ENCODE peak calls at places on chromosomes 1 and 21, in five cellular contexts. O is ovary, L is colonic mucosa, B is WERI-Rb-1, P is gastrocnemius medialis. K is an unnamed sample.

GRCh38 chr1:169163059-169163458 is 56.6 kb downstream of the ATP1B1 start:
- DNase-seq in O (no peak), L (no peak), B (no peak), P (no peak), K (no peak)

GRCh38 chr1:165344736-165345135 is 11.8 kb downstream of the LMX1A start:
- DNase-seq in O (no peak), L (no peak), B (no peak), P (no peak), K (no peak)

GRCh38 chr1:149936076-149936991 is at the start of gene MTMR11:
- DNase-seq in O (no peak), L (peak), B (no peak), P (no peak), K (peak)

GRCh38 chr1:25566730-25567341 is 23.4 kb downstream of the LDLRAP1 start:
- DNase-seq in O (peak), L (no peak), B (peak), P (peak), K (peak)

GRCh38 chr1:109636201-109636952 is 16.7 kb downstream of the AMPD2 start:
- DNase-seq in O (peak), L (no peak), B (no peak), P (no peak), K (peak)

GRCh38 chr1:111372336-111372965 is 55.1 kb downstream of the OVGP1 start:
- DNase-seq in O (no peak), L (no peak), B (no peak), P (no peak), K (no peak)

GRCh38 chr1:227762231-227762911 is 27.1 kb downstream of the SNAP47 start:
- DNase-seq in O (peak), L (peak), B (peak), P (peak), K (peak)

GRCh38 chr1:30407030-30407861 is 316.1 kb downstream of the MATN1 start:
- DNase-seq in O (no peak), L (peak), B (no peak), P (no peak), K (no peak)

GRCh38 chr1:226215239-226215638 is 8.2 kb upstream of the MIXL1 start:
- DNase-seq in O (no peak), L (no peak), B (no peak), P (no peak), K (no peak)

GRCh38 chr21:40166291-40166843 is 299.1 kb downstream of the PCP4 start:
- DNase-seq in O (no peak), L (no peak), B (no peak), P (no peak), K (no peak)

GRCh38 chr1:211259596-211260126 is 495 bp downstream of the RCOR3 start:
- DNase-seq in O (peak), L (peak), B (peak), P (peak), K (peak)

GRCh38 chr1:56532359-56532696 is 47.0 kb downstream of the PLPP3 start:
- DNase-seq in O (no peak), L (no peak), B (no peak), P (no peak), K (no peak)

GRCh38 chr1:12251442-12251841 is 21.6 kb downstream of the VPS13D start:
- DNase-seq in O (no peak), L (no peak), B (no peak), P (no peak), K (no peak)

GRCh38 chr1:177239792-177240191 is 69.0 kb downstream of the BRINP2 start:
- DNase-seq in O (no peak), L (no peak), B (no peak), P (no peak), K (no peak)

GRCh38 chr1:150876111-150876434 is 326 bp downstream of the ARNT start:
- DNase-seq in O (no peak), L (no peak), B (no peak), P (no peak), K (peak)

GRCh38 chr1:205236526-205236925 is 8.8 kb downstream of the TMCC2 start:
- DNase-seq in O (no peak), L (no peak), B (no peak), P (no peak), K (no peak)

GRCh38 chr1:54989968-54990810 is 8.5 kb upstream of the BSND start:
- DNase-seq in O (no peak), L (no peak), B (no peak), P (no peak), K (no peak)

GRCh38 chr1:43747736-43748135 is 40.4 kb downstream of the ST3GAL3 start:
- DNase-seq in O (no peak), L (no peak), B (no peak), P (no peak), K (no peak)

GRCh38 chr1:153032677-153033308 is 1.8 kb downstream of the SPRR1B start:
- DNase-seq in O (no peak), L (no peak), B (peak), P (no peak), K (no peak)

GRCh38 chr1:17053071-17053684 is 654 bp downstream of the SDHB start:
- DNase-seq in O (no peak), L (no peak), B (no peak), P (no peak), K (no peak)

GRCh38 chr1:54624466-54625464 is 1.4 kb upstream of the FAM151A start:
- DNase-seq in O (no peak), L (no peak), B (no peak), P (no peak), K (no peak)

GRCh38 chr1:230426246-230427101 is at the start of gene PGBD5:
- DNase-seq in O (peak), L (peak), B (peak), P (peak), K (peak)
- H3K4me3 ChIP-seq in O (peak), L (peak), B (peak), P (peak), K (peak)

GRCh38 chr21:46317710-46318463 is 5.8 kb downstream of the C21orf58 start:
- DNase-seq in O (no peak), L (peak), B (no peak), P (no peak), K (no peak)
- H3K27ac ChIP-seq in O (no peak), L (no peak), B (no peak), P (no peak), K (no peak)

DNA sequence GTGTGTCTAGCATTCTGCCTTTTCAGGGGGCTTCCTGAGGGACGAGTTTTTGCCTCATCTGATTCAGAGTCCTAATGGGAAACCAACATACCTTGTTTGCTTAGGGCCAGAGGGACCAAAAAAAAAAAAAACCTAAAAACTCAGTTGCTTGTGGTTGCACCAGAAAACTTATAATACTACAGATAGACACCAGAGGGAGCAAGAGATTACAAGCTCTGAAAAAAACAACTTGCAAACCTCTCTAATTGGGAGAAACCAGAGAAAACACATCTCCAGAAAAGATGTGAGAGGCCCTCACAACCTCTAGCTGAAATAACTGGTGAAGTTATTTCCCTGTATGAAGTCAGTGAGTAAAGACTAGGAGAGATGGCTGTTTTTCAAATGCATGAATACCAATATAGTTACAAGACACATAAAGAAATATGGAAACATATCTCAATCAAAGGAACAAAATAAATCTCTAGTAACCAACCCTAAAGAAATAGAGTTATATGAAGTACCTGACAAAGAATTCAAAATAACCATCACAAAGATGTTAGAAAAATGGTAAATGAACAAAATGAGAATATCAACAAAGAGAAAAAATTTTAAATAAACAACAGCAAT is 233.7 kb upstream of the NFIA start:
- DNase-seq in O (no peak), L (no peak), B (no peak), P (no peak), K (no peak)
- H3K4me3 ChIP-seq in O (no peak), L (no peak), B (no peak), P (no peak), K (no peak)

GRCh38 chr21:36188081-36188681 is 31.6 kb downstream of the DOP1B start:
- DNase-seq in O (no peak), L (peak), B (no peak), P (peak), K (no peak)
- H3K27ac ChIP-seq in O (no peak), L (peak), B (no peak), P (peak), K (no peak)

DNA sequence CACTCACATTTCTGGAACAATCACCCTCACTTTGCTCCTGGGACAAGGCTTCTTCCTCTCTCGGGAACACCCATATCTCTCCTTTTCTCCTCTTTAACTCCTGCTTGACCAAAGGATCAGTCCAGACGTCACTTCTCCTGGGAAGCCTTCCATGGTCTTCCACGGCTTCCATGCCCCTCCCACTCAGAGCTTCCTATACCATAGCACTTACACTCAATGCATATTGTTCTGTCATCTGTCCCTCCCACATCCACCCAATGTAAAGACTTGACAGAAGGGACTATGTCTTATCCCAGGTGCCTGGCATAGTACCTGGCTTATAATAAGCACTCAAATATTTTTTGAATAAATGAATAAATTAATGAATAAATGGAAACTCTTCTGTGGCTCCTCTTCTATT is 28.2 kb downstream of the CD34 start:
- DNase-seq in O (no peak), L (no peak), B (peak), P (no peak), K (no peak)
- H3K4me3 ChIP-seq in O (no peak), L (no peak), B (no peak), P (no peak), K (peak)

K was measured in tibial nerve.